ENCODE peak calls at places on chromosomes 4 and X, in four cellular contexts. H is HL-60, N is IMR-90, T is iPS DF 6.9. Z is an unnamed sample.

GRCh38 chrX:134484039-134484438 is 24.1 kb downstream of the HPRT1 start:
- DNase-seq in T (no peak), N (peak), H (no peak), Z (no peak)

GRCh38 chr4:123017636-123018390 is 95.4 kb upstream of the NUDT6 start:
- DNase-seq in N (peak), T (no peak), H (no peak), Z (no peak)

GRCh38 chr4:151359576-151359975 is 34.2 kb upstream of the SH3D19 start:
- DNase-seq in T (no peak), H (no peak), N (no peak), Z (no peak)

GRCh38 chrX:104112326-104112951 is at the start of gene ZCCHC18:
- DNase-seq in H (no peak), T (peak), N (peak), Z (no peak)

GRCh38 chr4:7808752-7809151 is 130.9 kb downstream of the AFAP1 start:
- DNase-seq in N (peak), H (no peak), T (no peak), Z (peak)

GRCh38 chr4:4574792-4575191 is 32.9 kb upstream of the STX18 start:
- DNase-seq in N (peak), T (no peak), H (no peak), Z (peak)

GRCh38 chrX:118823263-118824172 is at the start of gene ZCCHC12:
- DNase-seq in H (no peak), T (peak), N (peak), Z (no peak)

GRCh38 chr4:23630110-23630509 is 259.7 kb downstream of the PPARGC1A start:
- DNase-seq in T (no peak), N (no peak), H (no peak), Z (no peak)

GRCh38 chrX:145832796-145833195 is 15.2 kb downstream of the SLITRK2 start:
- DNase-seq in N (no peak), H (no peak), T (no peak), Z (no peak)

GRCh38 chr4:9987749-9988346 is 33.4 kb downstream of the SLC2A9 start:
- DNase-seq in T (no peak), N (no peak), H (no peak), Z (no peak)

GRCh38 chr4:25619601-25620000 is 36.0 kb upstream of the SLC34A2 start:
- DNase-seq in H (no peak), T (no peak), N (no peak), Z (no peak)

GRCh38 chr4:177128306-177128705 is 181.4 kb upstream of the NEIL3 start:
- DNase-seq in N (peak), H (no peak), T (no peak), Z (peak)

GRCh38 chr4:129747756-129748155 is 651.8 kb downstream of the C4orf33 start:
- DNase-seq in T (no peak), H (no peak), N (no peak), Z (no peak)

GRCh38 chr4:149972407-149972806 is 105.8 kb upstream of the DCLK2 start:
- DNase-seq in T (no peak), H (no peak), N (peak), Z (no peak)

GRCh38 chrX:2548731-2549423 is 48.1 kb upstream of the DHRSX start:
- DNase-seq in H (no peak), T (no peak), N (no peak), Z (no peak)

GRCh38 chr4:83011779-83012630 is 1.4 kb upstream of the LIN54 start:
- DNase-seq in H (no peak), N (peak), T (no peak), Z (peak)

GRCh38 chr4:106312997-106313522 is 2.9 kb downstream of the TBCK start:
- DNase-seq in H (no peak), N (no peak), T (no peak), Z (no peak)
- H3K27ac ChIP-seq in H (no peak), N (peak), T (no peak), Z (no peak)

GRCh38 chr4:137535718-137536117 is 3.4 kb upstream of the PCDH18 start:
- DNase-seq in N (no peak), T (no peak), H (no peak), Z (no peak)
- H3K27ac ChIP-seq in N (no peak), T (no peak), H (no peak), Z (no peak)

GRCh38 chrX:148380614-148381561 is 119.5 kb upstream of the AFF2 start:
- DNase-seq in T (no peak), N (no peak), H (peak), Z (no peak)
- H3K27ac ChIP-seq in T (no peak), N (no peak), H (peak), Z (no peak)

DNA sequence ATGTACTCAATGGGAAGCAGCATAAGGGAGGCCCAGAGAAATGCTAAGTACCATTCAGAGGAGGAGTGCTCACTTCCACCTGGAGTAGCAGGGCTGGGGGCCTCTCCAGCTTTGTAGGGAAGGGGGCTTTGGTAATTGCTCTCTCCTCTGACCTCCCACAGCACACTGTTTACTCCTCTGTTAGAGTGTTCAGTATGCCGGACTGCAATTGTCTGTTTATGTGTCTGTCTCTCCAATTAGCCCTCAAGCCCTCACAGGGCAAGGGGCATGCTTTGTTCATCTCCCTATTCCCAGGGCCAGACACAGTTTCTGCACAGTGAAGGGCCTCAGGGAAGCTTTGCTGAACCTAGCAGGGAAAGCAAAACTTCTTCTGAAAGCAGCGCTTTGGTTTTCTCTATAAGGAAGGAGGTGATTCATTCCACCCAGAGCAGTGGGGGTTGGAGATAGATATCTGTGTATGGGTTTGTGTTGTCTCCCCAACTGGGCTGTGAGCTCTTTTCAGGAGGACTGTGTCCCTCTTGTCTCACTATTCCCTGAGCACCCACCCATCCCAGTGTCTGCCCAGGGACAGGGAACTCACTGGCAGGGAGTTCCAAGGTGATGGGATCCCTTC is 50.0 kb upstream of the VMA21 start:
- DNase-seq in H (no peak), N (no peak), T (no peak), Z (no peak)
- H3K27ac ChIP-seq in H (no peak), N (no peak), T (no peak), Z (no peak)

GRCh38 chr4:14641871-14642270 is 360.4 kb upstream of the CPEB2 start:
- DNase-seq in N (no peak), H (no peak), T (no peak), Z (no peak)

GRCh38 chr4:14640476-14640875 is 361.8 kb upstream of the CPEB2 start:
- DNase-seq in T (no peak), N (no peak), H (no peak), Z (peak)

GRCh38 chr4:14632041-14632440 is 370.2 kb upstream of the CPEB2 start:
- DNase-seq in N (no peak), T (no peak), H (no peak), Z (no peak)

DNA sequence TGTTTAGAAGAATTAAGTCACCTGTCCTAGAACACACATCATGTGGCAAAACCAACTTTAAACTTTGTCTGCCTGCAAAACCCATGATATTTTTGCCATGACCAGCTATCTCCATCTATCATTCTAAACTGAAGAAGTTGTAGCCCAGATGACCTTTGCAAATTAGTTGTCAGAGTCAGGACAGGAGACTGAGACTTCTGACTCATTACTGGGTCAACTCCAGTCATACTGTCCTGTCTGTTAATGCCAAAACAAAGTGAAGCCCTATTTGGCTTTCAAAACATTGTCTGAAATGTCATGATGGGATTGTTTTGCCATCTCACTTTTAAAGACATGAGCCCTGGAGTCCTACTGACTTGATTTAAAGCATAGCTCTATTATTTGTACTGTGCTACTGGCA is 365.7 kb upstream of the CPEB2 start:
- DNase-seq in T (no peak), N (no peak), H (no peak), Z (no peak)
- H3K27ac ChIP-seq in T (no peak), N (no peak), H (no peak), Z (no peak)

GRCh38 chrX:119983494-119983893 is 39.9 kb upstream of the NKAP start:
- DNase-seq in N (no peak), H (no peak), T (no peak), Z (no peak)

GRCh38 chrX:119984652-119985051 is 41.1 kb upstream of the NKAP start:
- DNase-seq in T (no peak), N (no peak), H (no peak), Z (no peak)

GRCh38 chrX:119986203-119986602 is 42.7 kb upstream of the NKAP start:
- DNase-seq in N (no peak), T (no peak), H (no peak), Z (no peak)

GRCh38 chrX:119982145-119982544 is 38.6 kb upstream of the NKAP start:
- DNase-seq in N (no peak), T (no peak), H (no peak), Z (no peak)

DNA sequence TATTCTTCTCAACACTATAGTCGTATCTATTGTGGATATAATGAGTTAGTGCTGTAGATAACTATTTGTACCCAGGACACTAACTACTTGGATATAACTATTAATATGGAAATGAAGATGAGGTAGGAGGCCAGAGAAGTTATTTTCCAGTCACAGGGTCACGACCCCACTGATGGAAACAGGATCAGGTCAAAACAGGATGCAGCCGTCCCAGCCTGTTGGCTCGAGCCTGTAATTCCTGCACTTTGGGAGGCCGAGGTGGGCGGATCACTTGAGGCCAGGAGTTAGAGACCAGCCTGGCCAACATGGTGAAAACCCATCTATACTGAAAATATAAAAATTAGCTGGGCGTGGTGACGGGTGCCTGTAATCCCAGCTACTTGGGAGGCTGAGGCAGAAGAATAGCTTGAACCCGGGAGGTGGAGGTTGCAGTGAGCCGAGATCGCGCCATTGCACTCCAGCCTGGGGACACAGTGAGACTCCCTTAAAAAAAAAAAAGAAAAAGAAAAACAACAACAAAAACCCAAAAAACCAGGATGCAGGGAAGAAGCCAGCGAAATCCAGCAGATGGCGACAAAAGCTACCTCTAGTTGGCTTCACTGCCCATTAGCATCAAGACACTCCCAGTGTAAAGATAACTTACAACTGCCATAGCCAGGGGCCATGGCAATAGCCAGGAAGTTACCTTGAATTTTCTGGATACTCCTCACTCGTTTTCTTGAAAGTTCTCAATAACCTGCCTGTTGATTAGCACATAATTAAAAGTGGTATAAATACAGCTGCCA is 37.9 kb upstream of the NKAP start:
- DNase-seq in N (peak), H (no peak), T (no peak), Z (no peak)
- H3K27ac ChIP-seq in N (no peak), H (no peak), T (no peak), Z (no peak)

GRCh38 chr4:140254656-140255299 is 100.8 kb upstream of the MAML3 start:
- DNase-seq in N (no peak), H (no peak), T (no peak), Z (no peak)
- H3K27ac ChIP-seq in N (peak), H (no peak), T (no peak), Z (no peak)